ENCODE peak calls at places on chromosomes 16 and 17, in five cellular contexts. J, D, H, G and E are unnamed samples.
A peak's percentile ranks its signal among the peaks of the same experiment; 100 is the strongest.

GRCh38 chr17:79395046-79395445 is 215.8 kb downstream of the RBFOX3 start:
- DNase-seq in J (no peak), D (no peak), H (no peak), G (no peak), E (no peak)

GRCh38 chr17:18258356-18259038 is at the start of gene FLII:
- DNase-seq in J (peak; percentile 53), D (peak; percentile 26), H (peak; percentile 64), G (peak; percentile 54), E (no peak)

GRCh38 chr17:58693208-58693607 is 806 bp downstream of the RAD51C start:
- DNase-seq in J (no peak), D (no peak), H (no peak), G (no peak), E (no peak)

GRCh38 chr16:12703935-12704334 is 99.8 kb downstream of the CPPED1 start:
- DNase-seq in J (no peak), D (no peak), H (no peak), G (no peak), E (no peak)

GRCh38 chr17:5874486-5874885 is 195.7 kb upstream of the WSCD1 start:
- DNase-seq in J (no peak), D (no peak), H (no peak), G (no peak), E (no peak)

GRCh38 chr16:81216706-81217105 is 21.8 kb upstream of the BCO1 start:
- DNase-seq in J (no peak), D (no peak), H (no peak), G (no peak), E (no peak)

GRCh38 chr16:47986031-47986430 is 169.8 kb downstream of the ABCC12 start:
- DNase-seq in J (no peak), D (no peak), H (no peak), G (no peak), E (no peak)

GRCh38 chr16:84614914-84615813 is 2.7 kb downstream of the COTL1 start:
- DNase-seq in J (no peak), D (no peak), H (no peak), G (no peak), E (no peak)

GRCh38 chr17:364308-364707 is 11.7 kb upstream of the RPH3AL start:
- DNase-seq in J (no peak), D (no peak), H (no peak), G (no peak), E (no peak)

GRCh38 chr17:44901323-44901965 is 2.2 kb upstream of the EFTUD2 start:
- DNase-seq in J (no peak), D (no peak), H (no peak), G (no peak), E (no peak)

GRCh38 chr16:50500171-50500874 is 47.9 kb upstream of the NKD1 start:
- DNase-seq in J (no peak), D (no peak), H (no peak), G (no peak), E (no peak)

GRCh38 chr16:28846933-28847273 is 755 bp upstream of the TUFM start:
- DNase-seq in J (no peak), D (no peak), H (peak; percentile 22), G (no peak), E (no peak)

GRCh38 chr17:50273654-50274040 is 619 bp upstream of the TMEM92 start:
- DNase-seq in J (no peak), D (no peak), H (no peak), G (no peak), E (no peak)

GRCh38 chr17:56779898-56780777 is 53.6 kb downstream of the C17orf67 start:
- DNase-seq in J (peak; percentile 84), D (peak; percentile 72), H (peak; percentile 88), G (peak; percentile 82), E (peak; percentile 12)

GRCh38 chr17:73954981-73955380 is 248.5 kb upstream of the RPL38 start:
- DNase-seq in J (no peak), D (no peak), H (no peak), G (no peak), E (no peak)

GRCh38 chr17:13425390-13425789 is 176.3 kb downstream of the HS3ST3A1 start:
- DNase-seq in J (no peak), D (no peak), H (no peak), G (no peak), E (no peak)

GRCh38 chr16:86029131-86029741 is 130.3 kb downstream of the IRF8 start:
- DNase-seq in J (no peak), D (no peak), H (peak; percentile 44), G (no peak), E (no peak)

GRCh38 chr17:63497708-63498483 is 21.0 kb downstream of the ACE start:
- DNase-seq in J (no peak), D (no peak), H (peak; percentile 35), G (no peak), E (no peak)

GRCh38 chr16:30977502-30977901 is 7.5 kb upstream of the HSD3B7 start:
- DNase-seq in J (peak; percentile 18), D (no peak), H (no peak), G (no peak), E (no peak)

GRCh38 chr16:73771676-73772075 is 524.9 kb upstream of the PSMD7 start:
- DNase-seq in J (no peak), D (no peak), H (no peak), G (no peak), E (no peak)

GRCh38 chr16:6345090-6345489 is 987.6 kb upstream of the RBFOX1 start:
- DNase-seq in J (no peak), D (no peak), H (no peak), G (no peak), E (no peak)

GRCh38 chr16:89957214-89957785 is 8.7 kb downstream of the DEF8 start:
- DNase-seq in J (no peak), D (no peak), H (no peak), G (no peak), E (no peak)

GRCh38 chr17:67606471-67606870 is 111.3 kb upstream of the NOL11 start:
- DNase-seq in J (no peak), D (no peak), H (no peak), G (no peak), E (no peak)

GRCh38 chr17:2563061-2563460 is 30.4 kb upstream of the PAFAH1B1 start:
- DNase-seq in J (no peak), D (no peak), H (no peak), G (no peak), E (no peak)

GRCh38 chr16:49617016-49617569 is 238.8 kb downstream of the ZNF423 start:
- DNase-seq in J (no peak), D (no peak), H (no peak), G (no peak), E (no peak)

GRCh38 chr17:80790021-80790765 is 201.4 kb upstream of the CHMP6 start:
- DNase-seq in J (peak; percentile 23), D (no peak), H (no peak), G (no peak), E (no peak)

GRCh38 chr17:69159418-69159817 is 17.7 kb upstream of the ABCA6 start:
- DNase-seq in J (no peak), D (no peak), H (no peak), G (no peak), E (no peak)

GRCh38 chr16:48546774-48547173 is 63.2 kb downstream of the N4BP1 start:
- DNase-seq in J (no peak), D (no peak), H (no peak), G (no peak), E (no peak)